ENCODE peak calls at places on chromosomes 3 and 15, in ten cellular contexts. G is activated CD8-positive, alpha-beta memory T cell treated with anti-CD3 and anti-CD28 coated beads for 48 hours; C is activated effector memory CD4-positive, alpha-beta T cell treated with Interleukin-2 at 50 U/mL for 16 hours; B is activated T-cell treated with anti-CD3 and anti-CD28 coated beads, Interleukin-2, amount 50 U/mL, for 72 hours; Y is AG09319; D is NCI-H748 treated with DMSO at 0.1 percent for 48 hours; Z is adrenal gland; T is fibroblast of the aortic adventitia; O is right lobe of liver; N is HCT116. M is an unnamed sample.

GRCh38 chr15:39312984-39313383 is 267.9 kb upstream of the THBS1 start:
- DNase-seq in G (no peak), C (no peak), B (peak; percentile 6), Y (no peak), D (no peak), Z (peak; percentile 25), T (no peak), O (peak; percentile 61), N (peak; percentile 2), M (no peak)

GRCh38 chr15:98597666-98598065 is 50.7 kb upstream of the IGF1R start:
- DNase-seq in G (no peak), C (no peak), B (no peak), Y (no peak), D (no peak), Z (no peak), T (no peak), O (no peak), N (no peak), M (peak; percentile 40)

GRCh38 chr15:42549052-42549491 is 434 bp downstream of the HAUS2 start:
- DNase-seq in G (no peak), C (no peak), B (peak; percentile 8), Y (no peak), D (peak; percentile 6), Z (peak; percentile 18), T (peak; percentile 34), O (no peak), N (no peak), M (peak; percentile 7)

GRCh38 chr15:62841891-62842559 is 200.5 kb upstream of the TPM1 start:
- DNase-seq in G (no peak), C (no peak), B (no peak), Y (no peak), D (no peak), Z (no peak), T (no peak), O (no peak), N (no peak), M (no peak)

GRCh38 chr3:98741121-98741716 is 21.9 kb upstream of the ST3GAL6 start:
- DNase-seq in G (no peak), C (no peak), B (no peak), Y (no peak), D (no peak), Z (no peak), T (peak; percentile 76), O (no peak), N (no peak), M (peak; percentile 26)

GRCh38 chr15:91970142-91970541 is 116.6 kb downstream of the SLCO3A1 start:
- DNase-seq in G (no peak), C (no peak), B (no peak), Y (peak; percentile 56), D (no peak), Z (no peak), T (peak; percentile 93), O (no peak), N (no peak), M (peak; percentile 87)

GRCh38 chr15:25790003-25790660 is 73.0 kb downstream of the ATP10A start:
- DNase-seq in G (no peak), C (no peak), B (peak; percentile 77), Y (peak; percentile 54), D (no peak), Z (no peak), T (peak; percentile 93), O (no peak), N (no peak), M (peak; percentile 61)

GRCh38 chr15:93708721-93709120 is 522.6 kb upstream of the MCTP2 start:
- DNase-seq in G (no peak), C (no peak), B (no peak), Y (no peak), D (no peak), Z (no peak), T (no peak), O (no peak), N (no peak), M (no peak)

GRCh38 chr15:55710286-55710685 is 32.7 kb downstream of the PRTG start:
- DNase-seq in G (no peak), C (no peak), B (no peak), Y (no peak), D (no peak), Z (no peak), T (no peak), O (no peak), N (no peak), M (no peak)

GRCh38 chr15:81327526-81327925 is 3.6 kb upstream of the STARD5 start:
- DNase-seq in G (no peak), C (no peak), B (no peak), Y (peak; percentile 34), D (no peak), Z (no peak), T (peak; percentile 84), O (no peak), N (no peak), M (no peak)

GRCh38 chr3:31981206-31982181 is at the start of the genes OSBPL10 and ZNF860:
- DNase-seq in G (no peak), C (peak; percentile 18), B (peak; percentile 19), Y (peak; percentile 86), D (peak; percentile 66), Z (peak; percentile 94), T (peak; percentile 91), O (peak; percentile 78), N (peak; percentile 57), M (peak; percentile 90)

GRCh38 chr15:39357478-39358268 is 223.2 kb upstream of the THBS1 start:
- DNase-seq in G (no peak), C (no peak), B (no peak), Y (no peak), D (no peak), Z (no peak), T (no peak), O (no peak), N (no peak), M (no peak)

GRCh38 chr3:141406265-141406664 is 38.0 kb downstream of the ZBTB38 start:
- DNase-seq in G (no peak), C (no peak), B (no peak), Y (no peak), D (no peak), Z (no peak), T (no peak), O (no peak), N (no peak), M (no peak)

GRCh38 chr3:195025881-195026200 is 245.1 kb downstream of the XXYLT1 start:
- DNase-seq in G (no peak), C (no peak), B (no peak), Y (no peak), D (no peak), Z (no peak), T (no peak), O (no peak), N (no peak), M (no peak)

GRCh38 chr3:39781632-39782031 is 27.8 kb upstream of the MYRIP start:
- DNase-seq in G (no peak), C (no peak), B (no peak), Y (no peak), D (no peak), Z (no peak), T (no peak), O (no peak), N (no peak), M (no peak)

GRCh38 chr3:124439586-124439985 is 290.7 kb upstream of the UMPS start:
- DNase-seq in G (no peak), C (no peak), B (no peak), Y (no peak), D (no peak), Z (no peak), T (no peak), O (no peak), N (no peak), M (no peak)

GRCh38 chr15:51161491-51162260 is 67.0 kb upstream of the TNFAIP8L3 start:
- DNase-seq in G (no peak), C (no peak), B (no peak), Y (no peak), D (no peak), Z (no peak), T (no peak), O (no peak), N (no peak), M (no peak)